ENCODE peak calls at places on chromosome 13, in six cellular contexts. E is cardiac fibroblast, W is colonic mucosa, C is HCT116, Y is breast epithelium, X is cardiac muscle cell. T is an unnamed sample.

GRCh38 chr13:60976367-60976766 is 439.3 kb downstream of the PCDH20 start:
- DNase-seq in E (no peak), W (no peak), C (no peak), Y (no peak), X (peak; percentile 64), T (no peak)

GRCh38 chr13:112714772-112715569 is 25.1 kb downstream of the ATP11A start:
- DNase-seq in E (no peak), W (no peak), C (no peak), Y (no peak), X (no peak), T (no peak)

GRCh38 chr13:26498524-26499208 is 58.8 kb upstream of the WASF3 start:
- DNase-seq in E (peak; percentile 12), W (no peak), C (no peak), Y (no peak), X (no peak), T (no peak)

GRCh38 chr13:94280357-94280756 is 199.1 kb downstream of the DCT start:
- DNase-seq in E (no peak), W (no peak), C (no peak), Y (no peak), X (no peak), T (no peak)

GRCh38 chr13:59950201-59950730 is 213.5 kb downstream of the DIAPH3 start:
- DNase-seq in E (no peak), W (no peak), C (no peak), Y (no peak), X (no peak), T (peak; percentile 31)

GRCh38 chr13:26011996-26012688 is 39.7 kb downstream of the SHISA2 start:
- DNase-seq in E (peak; percentile 15), W (no peak), C (no peak), Y (no peak), X (no peak), T (no peak)

GRCh38 chr13:25679154-25679553 is 307.4 kb downstream of the ATP8A2 start:
- DNase-seq in E (no peak), W (no peak), C (no peak), Y (no peak), X (no peak), T (no peak)

GRCh38 chr13:53137777-53138176 is 109.2 kb downstream of the OLFM4 start:
- DNase-seq in E (peak; percentile 32), W (peak; percentile 27), C (no peak), Y (no peak), X (no peak), T (peak; percentile 71)

GRCh38 chr13:31807090-31807541 is 67.8 kb downstream of the RXFP2 start:
- DNase-seq in E (peak; percentile 42), W (no peak), C (no peak), Y (no peak), X (no peak), T (no peak)

GRCh38 chr13:77774181-77774580 is 76.7 kb downstream of the SLAIN1 start:
- DNase-seq in E (no peak), W (no peak), C (no peak), Y (no peak), X (no peak), T (no peak)

GRCh38 chr13:114121496-114122466 is 10.6 kb downstream of the RASA3 start:
- DNase-seq in E (no peak), W (no peak), C (no peak), Y (no peak), X (no peak), T (no peak)

GRCh38 chr13:74761794-74762193 is 627.6 kb upstream of the KLF12 start:
- DNase-seq in E (peak; percentile 84), W (no peak), C (no peak), Y (no peak), X (no peak), T (peak; percentile 59)

GRCh38 chr13:79907527-79907926 is 426.6 kb downstream of the NDFIP2 start:
- DNase-seq in E (no peak), W (no peak), C (no peak), Y (no peak), X (no peak), T (no peak)

GRCh38 chr13:113448545-113448884 is 4.8 kb downstream of the ADPRHL1 start:
- DNase-seq in E (no peak), W (peak; percentile 52), C (peak; percentile 22), Y (peak; percentile 50), X (peak; percentile 57), T (no peak)

GRCh38 chr13:110454956-110455355 is 106.6 kb downstream of the RAB20 start:
- DNase-seq in E (no peak), W (no peak), C (no peak), Y (no peak), X (no peak), T (no peak)

GRCh38 chr13:25980255-25980654 is 71.6 kb downstream of the SHISA2 start:
- DNase-seq in E (peak; percentile 26), W (no peak), C (peak; percentile 18), Y (no peak), X (peak; percentile 50), T (no peak)

GRCh38 chr13:85379433-85379832 is 419.8 kb downstream of the SLITRK6 start:
- DNase-seq in E (no peak), W (no peak), C (no peak), Y (no peak), X (no peak), T (no peak)

GRCh38 chr13:32905063-32905863 is 111.0 kb upstream of the KL start:
- DNase-seq in E (peak; percentile 33), W (no peak), C (no peak), Y (no peak), X (no peak), T (no peak)

GRCh38 chr13:79830945-79831344 is 350.0 kb downstream of the NDFIP2 start:
- DNase-seq in E (no peak), W (no peak), C (no peak), Y (no peak), X (no peak), T (no peak)

GRCh38 chr13:93230466-93230865 is 3.9 kb downstream of the GPC6 start:
- DNase-seq in E (peak; percentile 83), W (no peak), C (no peak), Y (no peak), X (no peak), T (no peak)

GRCh38 chr13:21549633-21550032 is 54.3 kb downstream of the MICU2 start:
- DNase-seq in E (peak; percentile 3), W (no peak), C (no peak), Y (no peak), X (no peak), T (no peak)

GRCh38 chr13:77698211-77699058 is 948 bp downstream of the SLAIN1 start:
- DNase-seq in E (peak; percentile 2), W (peak; percentile 28), C (no peak), Y (no peak), X (peak; percentile 63), T (no peak)

GRCh38 chr13:113939905-113940339 is 34.0 kb downstream of the C13orf46 start:
- DNase-seq in E (no peak), W (no peak), C (no peak), Y (no peak), X (no peak), T (no peak)

GRCh38 chr13:43784491-43784890 is 2.3 kb downstream of the ENOX1 start:
- DNase-seq in E (peak; percentile 34), W (no peak), C (no peak), Y (no peak), X (no peak), T (no peak)

GRCh38 chr13:113138792-113139551 is 16.4 kb downstream of the F10 start:
- DNase-seq in E (no peak), W (no peak), C (no peak), Y (peak; percentile 27), X (no peak), T (no peak)

GRCh38 chr13:37906880-37907279 is 37.3 kb upstream of the TRPC4 start:
- DNase-seq in E (no peak), W (no peak), C (no peak), Y (no peak), X (no peak), T (no peak)

GRCh38 chr13:73300718-73301425 is 242.1 kb downstream of the KLF5 start:
- DNase-seq in E (no peak), W (no peak), C (no peak), Y (no peak), X (no peak), T (no peak)

DNA sequence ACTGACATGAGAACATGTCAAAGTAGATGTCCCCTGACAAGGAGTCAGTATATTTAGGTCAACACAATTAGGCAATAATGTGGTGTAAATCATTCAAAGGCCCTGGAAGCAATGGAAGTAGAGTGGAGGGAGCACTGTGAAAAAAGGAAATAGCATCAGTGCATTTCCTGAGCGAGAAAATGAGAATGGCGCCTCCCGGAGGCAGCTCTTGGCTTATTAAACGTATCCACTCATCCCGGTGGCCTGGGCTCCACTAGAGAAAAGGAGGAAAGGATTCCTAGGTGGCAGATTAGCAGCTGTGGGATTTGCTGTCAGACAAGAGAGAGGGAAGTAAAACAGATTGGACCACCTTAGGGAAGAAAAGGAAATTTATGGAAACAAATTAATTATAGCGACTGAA is 173.7 kb upstream of the TMTC4 start:
- DNase-seq in E (no peak), W (no peak), C (no peak), Y (no peak), X (no peak), T (no peak)
- TF ChIP-seq CTCF in E (no peak), W (no peak), C (no peak), Y (no peak), X (no peak), T (no peak)

DNA sequence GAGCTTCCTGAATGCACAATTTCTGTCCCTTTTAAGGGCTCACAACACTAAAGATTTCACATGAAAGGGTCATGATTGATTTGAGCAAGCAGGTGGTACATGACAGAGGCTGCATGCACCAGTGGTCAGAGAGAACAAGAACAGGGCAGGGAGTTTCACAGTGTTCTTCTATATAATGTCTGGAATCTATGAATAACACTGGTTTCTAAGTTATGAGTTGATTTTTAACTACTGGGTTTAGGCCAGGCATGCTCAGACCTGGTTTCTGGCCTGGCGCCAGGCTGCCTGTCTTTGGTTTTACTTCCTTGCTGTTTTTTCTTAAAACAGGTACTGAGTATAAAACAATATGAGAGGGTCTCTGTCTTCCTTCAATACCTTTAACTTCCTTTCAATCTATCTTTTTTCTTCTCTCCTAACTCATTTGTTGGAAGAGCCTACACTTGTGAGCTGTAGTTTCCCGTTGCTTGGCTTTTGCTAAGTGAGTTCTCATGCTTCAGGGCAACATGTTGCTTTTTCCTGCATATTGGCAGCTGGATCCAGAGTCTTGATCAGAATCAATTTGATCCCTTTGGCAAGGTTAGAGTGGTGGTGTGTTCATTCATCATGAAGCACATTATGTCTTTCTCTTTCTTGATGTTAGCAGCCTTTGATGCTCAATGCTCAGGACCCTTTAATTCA is 38.5 kb upstream of the FGF14 start:
- DNase-seq in E (no peak), W (peak; percentile 58), C (no peak), Y (no peak), X (no peak), T (no peak)
- H3K4me3 ChIP-seq in E (no peak overlapping the region), W (no peak overlapping the region), C (no peak overlapping the region), Y (no peak overlapping the region), X (no peak overlapping the region), T (no peak overlapping the region)

DNA sequence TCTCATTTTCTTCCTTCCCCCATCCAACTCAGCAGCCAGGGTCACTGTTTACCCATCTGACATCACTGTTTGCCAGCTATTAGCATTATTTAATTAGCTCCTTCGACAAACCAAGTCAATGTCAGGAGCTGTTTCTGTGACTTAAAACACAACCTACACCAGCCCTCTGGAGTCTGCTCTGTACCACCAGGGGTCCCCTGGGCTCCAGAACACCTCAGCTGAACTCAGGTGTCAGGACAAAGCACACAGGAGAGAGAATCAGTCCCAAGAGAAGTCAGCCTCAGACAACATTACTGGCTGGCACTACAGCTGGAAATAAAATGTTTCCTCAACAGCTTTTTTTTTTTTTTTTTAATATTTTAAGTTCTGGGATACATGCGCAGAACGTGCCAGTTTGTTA is 45.1 kb downstream of the DCLK1 start:
- DNase-seq in E (no peak), W (no peak), C (no peak), Y (no peak), X (no peak), T (no peak)
- TF ChIP-seq CTCF in E (no peak), W (no peak), C (no peak), Y (no peak), X (no peak), T (no peak)

GRCh38 chr13:46045424-46045823 is 7.1 kb downstream of the ZC3H13 start:
- DNase-seq in E (no peak), W (no peak), C (no peak), Y (no peak), X (no peak), T (no peak)
- H3K4me3 ChIP-seq in E (no peak overlapping the region), W (no peak overlapping the region), C (no peak overlapping the region), Y (no peak overlapping the region), X (no peak overlapping the region), T (no peak overlapping the region)